ENCODE peak calls at places on chromosomes 16 and 17, in four cellular contexts. Y, A, C and S are unnamed samples.

GRCh38 chr17:80529104-80529903 is 15.3 kb upstream of the RPTOR start:
- DNase-seq in Y (no peak), A (no peak), C (no peak), S (no peak)

GRCh38 chr17:43840814-43841213 is 6.2 kb upstream of the CD300LG start:
- DNase-seq in Y (no peak), A (no peak), C (no peak), S (no peak)

GRCh38 chr17:15414502-15415348 is 52.7 kb downstream of the CDRT4 start:
- DNase-seq in Y (no peak), A (no peak), C (no peak), S (no peak)

GRCh38 chr17:5667871-5668270 is 83.6 kb upstream of the NLRP1 start:
- DNase-seq in Y (no peak), A (no peak), C (no peak), S (no peak)

GRCh38 chr17:17041018-17041521 is 1.2 kb upstream of the MPRIP start:
- DNase-seq in Y (no peak), A (no peak), C (no peak), S (no peak)

GRCh38 chr16:1277016-1277944 is 21.4 kb downstream of the TPSD1 start:
- DNase-seq in Y (no peak), A (no peak), C (no peak), S (no peak)

GRCh38 chr17:6138761-6139446 is 68.7 kb downstream of the WSCD1 start:
- DNase-seq in Y (no peak), A (no peak), C (no peak), S (no peak)

GRCh38 chr16:23572394-23572793 is 14.9 kb downstream of the UBFD1 start:
- DNase-seq in Y (no peak), A (no peak), C (no peak), S (no peak)

GRCh38 chr17:41965694-41966375 is 760 bp upstream of the CNP start:
- DNase-seq in Y (peak), A (peak), C (no peak), S (peak)

GRCh38 chr17:17782425-17783120 is 54.2 kb downstream of the SREBF1 start:
- DNase-seq in Y (no peak), A (no peak), C (no peak), S (no peak)

GRCh38 chr17:29401237-29401636 is 11.1 kb downstream of the TAOK1 start:
- DNase-seq in Y (no peak), A (no peak), C (no peak), S (no peak)

GRCh38 chr17:65743313-65743665 is 181.8 kb upstream of the AXIN2 start:
- DNase-seq in Y (no peak), A (no peak), C (no peak), S (no peak)

GRCh38 chr17:69525920-69526841 is 111.7 kb downstream of the MAP2K6 start:
- DNase-seq in Y (peak), A (peak), C (no peak), S (no peak)

GRCh38 chr17:34243732-34244299 is 11.3 kb upstream of the CCL2 start:
- DNase-seq in Y (no peak), A (no peak), C (no peak), S (no peak)

GRCh38 chr16:30656974-30657865 is 1.0 kb upstream of the FBRS start:
- DNase-seq in Y (no peak), A (no peak), C (no peak), S (no peak)

GRCh38 chr16:28943281-28943680 is 7.5 kb upstream of the NFATC2IP start:
- DNase-seq in Y (no peak), A (no peak), C (no peak), S (no peak)

GRCh38 chr16:88804552-88805339 is 1.2 kb downstream of the CDT1 start:
- DNase-seq in Y (no peak), A (no peak), C (no peak), S (no peak)

GRCh38 chr16:57603110-57604024 is 25.1 kb upstream of the ADGRG1 start:
- DNase-seq in Y (no peak), A (no peak), C (no peak), S (no peak)

GRCh38 chr16:52283018-52283417 is 263.9 kb downstream of the TOX3 start:
- DNase-seq in Y (no peak), A (no peak), C (no peak), S (no peak)

GRCh38 chr16:85066346-85066885 is 38.8 kb downstream of the KIAA0513 start:
- DNase-seq in Y (no peak), A (no peak), C (no peak), S (no peak)

GRCh38 chr16:83356266-83356665 is 451.5 kb upstream of the HSBP1 start:
- DNase-seq in Y (peak), A (peak), C (no peak), S (no peak)

GRCh38 chr17:71339219-71339618 is 781.6 kb upstream of the SOX9 start:
- DNase-seq in Y (no peak), A (no peak), C (no peak), S (no peak)

GRCh38 chr17:62178579-62178978 is 113.5 kb upstream of the MED13 start:
- DNase-seq in Y (no peak), A (no peak), C (no peak), S (no peak)

GRCh38 chr17:71460943-71461342 is 659.9 kb upstream of the SOX9 start:
- DNase-seq in Y (no peak), A (no peak), C (no peak), S (no peak)

GRCh38 chr17:8173056-8173870 is 2.9 kb downstream of the TMEM107 start:
- DNase-seq in Y (peak), A (peak), C (peak), S (no peak)

GRCh38 chr16:53576904-53577303 is 73.9 kb upstream of the AKTIP start:
- DNase-seq in Y (no peak), A (no peak), C (no peak), S (no peak)

GRCh38 chr16:65154321-65154720 is 32.5 kb upstream of the CDH11 start:
- DNase-seq in Y (no peak), A (no peak), C (no peak), S (no peak)

GRCh38 chr16:64657316-64658011 is 464.4 kb downstream of the CDH11 start:
- DNase-seq in Y (no peak), A (no peak), C (no peak), S (no peak)

GRCh38 chr17:81483862-81484194 is 28.8 kb downstream of the ACTG1 start:
- DNase-seq in Y (no peak), A (no peak), C (no peak), S (no peak)

GRCh38 chr16:56414366-56414765 is 11.0 kb downstream of the AMFR start:
- DNase-seq in Y (no peak), A (no peak), C (no peak), S (no peak)

GRCh38 chr16:53952215-53953208 is 248.6 kb downstream of the FTO start:
- DNase-seq in Y (no peak), A (no peak), C (no peak), S (no peak)

GRCh38 chr16:6947291-6947690 is 385.4 kb upstream of the RBFOX1 start:
- DNase-seq in Y (no peak), A (no peak), C (no peak), S (no peak)
- TF ChIP-seq CTCF in Y (no peak), A (no peak), C (no peak), S (no peak)

DNA sequence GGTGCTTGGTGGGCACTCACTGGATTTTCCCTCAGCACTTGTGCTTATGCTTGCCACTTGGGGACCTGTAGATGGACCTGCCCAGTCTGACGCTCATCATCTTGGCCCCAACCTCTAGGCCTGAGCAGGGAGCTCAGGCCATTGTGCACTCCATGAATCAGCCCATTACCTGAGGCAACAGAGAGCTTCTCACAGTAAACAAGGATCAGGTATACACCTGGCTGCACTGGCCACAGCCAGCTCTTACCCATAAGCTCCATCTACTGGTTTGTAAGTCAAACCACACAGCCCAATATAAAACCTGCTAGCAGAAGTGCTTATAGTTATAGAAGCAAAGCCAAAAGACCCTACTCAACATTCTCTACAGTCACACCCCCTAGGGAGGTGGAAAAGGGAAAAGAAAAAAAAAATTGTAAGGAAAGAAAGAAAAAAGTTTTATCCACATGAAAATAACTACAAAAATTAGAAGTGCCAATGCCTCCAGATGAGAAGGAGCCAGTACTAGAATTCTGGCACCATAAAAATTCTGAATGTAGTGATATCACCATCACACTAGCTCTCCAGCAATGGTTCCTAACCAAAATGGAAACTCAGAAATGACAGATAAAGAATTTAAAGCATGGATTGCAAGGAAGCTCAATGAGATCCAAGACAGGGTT is 87.8 kb upstream of the CDH5 start:
- DNase-seq in Y (no peak), A (no peak), C (no peak), S (peak)
- TF ChIP-seq CTCF in Y (no peak), A (no peak), C (no peak), S (no peak)

GRCh38 chr16:58753711-58754134 is 19.6 kb upstream of the GOT2 start:
- DNase-seq in Y (no peak), A (no peak), C (no peak), S (no peak)

GRCh38 chr16:58756650-58757332 is 22.7 kb upstream of the GOT2 start:
- DNase-seq in Y (no peak), A (no peak), C (no peak), S (no peak)

GRCh38 chr16:58755989-58756649 is 22.0 kb upstream of the GOT2 start:
- DNase-seq in Y (peak), A (peak), C (no peak), S (no peak)
- TF ChIP-seq CTCF in Y (no peak), A (peak), C (peak), S (peak)

GRCh38 chr17:61000911-61001310 is 323.3 kb downstream of the BCAS3 start:
- DNase-seq in Y (no peak), A (no peak), C (no peak), S (no peak)
- TF ChIP-seq CTCF in Y (no peak), A (peak), C (peak), S (peak)

GRCh38 chr17:1617620-1618174 is 10.9 kb downstream of the SLC43A2 start:
- DNase-seq in Y (no peak), A (no peak), C (no peak), S (no peak)
- TF ChIP-seq CTCF in Y (no peak), A (no peak), C (no peak), S (no peak)

DNA sequence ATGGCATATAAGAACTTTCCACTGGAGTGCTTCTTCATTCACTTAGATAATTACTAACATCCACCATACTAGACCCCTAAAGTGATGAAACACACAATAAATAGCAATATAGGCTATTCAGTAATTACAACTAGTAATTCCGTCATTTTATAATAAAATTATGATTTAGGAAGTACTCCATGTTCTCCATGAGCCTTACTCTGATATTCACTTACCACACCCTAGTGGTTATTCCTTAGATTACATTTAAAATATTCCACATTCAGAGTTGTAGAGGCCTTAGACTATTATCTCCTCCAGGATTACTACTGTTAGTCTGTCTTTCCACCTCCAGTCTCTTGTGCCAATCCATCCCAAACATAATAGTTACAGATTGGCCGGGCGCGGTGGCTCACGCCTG is 62.4 kb downstream of the STH start:
- DNase-seq in Y (no peak), A (no peak), C (no peak), S (no peak)
- TF ChIP-seq CTCF in Y (no peak), A (peak), C (peak), S (peak)

GRCh38 chr17:78840780-78841611 is at the start of gene USP36:
- DNase-seq in Y (peak), A (peak), C (peak), S (peak)
- TF ChIP-seq CTCF in Y (no peak), A (no peak), C (peak), S (peak)

GRCh38 chr16:4270595-4270994 is 2.2 kb downstream of the TFAP4 start:
- DNase-seq in Y (no peak), A (no peak), C (no peak), S (no peak)

GRCh38 chr16:4272114-4272954 is 489 bp downstream of the TFAP4 start:
- DNase-seq in Y (peak), A (no peak), C (no peak), S (no peak)

GRCh38 chr16:4275861-4276260 is 3.0 kb upstream of the TFAP4 start:
- DNase-seq in Y (no peak), A (no peak), C (no peak), S (no peak)

GRCh38 chr16:4271176-4272113 is 1.4 kb downstream of the TFAP4 start:
- DNase-seq in Y (peak), A (peak), C (peak), S (peak)

GRCh38 chr16:4273858-4274291 is 1.1 kb upstream of the TFAP4 start:
- DNase-seq in Y (peak), A (no peak), C (no peak), S (peak)
- TF ChIP-seq CTCF in Y (no peak), A (no peak), C (peak), S (peak)

DNA sequence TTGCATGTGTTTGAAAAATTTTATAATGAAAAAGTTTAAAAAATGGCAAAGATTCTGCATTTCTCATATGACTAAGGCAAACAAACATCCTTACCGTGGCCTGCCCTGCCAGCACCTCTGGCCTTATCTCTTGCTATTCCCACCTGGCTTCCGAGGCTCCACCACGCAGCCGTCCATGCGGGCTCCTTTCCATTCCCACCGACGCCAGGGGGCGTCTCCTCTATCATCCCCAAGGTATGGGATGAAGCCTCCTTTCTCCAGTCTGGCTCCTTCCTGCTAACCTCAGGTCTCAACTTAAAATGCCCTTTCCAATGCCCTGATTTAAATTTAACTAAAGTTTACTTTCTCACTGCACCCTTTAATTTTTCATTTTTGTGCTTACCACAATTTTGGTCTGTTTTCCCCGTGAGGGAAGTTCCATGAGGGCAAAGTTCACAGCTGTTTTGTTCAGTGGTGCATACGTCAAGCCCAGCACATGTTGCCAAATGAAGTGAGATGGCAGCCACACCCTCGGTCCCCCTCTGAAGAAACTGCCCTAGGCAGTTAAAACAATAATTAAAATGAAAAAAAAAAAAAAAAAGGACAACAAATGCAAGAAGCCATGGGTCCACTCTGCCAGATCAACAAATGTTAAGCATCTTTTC is 13.3 kb upstream of the SDK2 start:
- DNase-seq in Y (peak), A (no peak), C (no peak), S (no peak)
- TF ChIP-seq CTCF in Y (no peak), A (peak), C (peak), S (peak)